ENCODE peak calls at places on chromosomes 3 and 15, in ten cellular contexts. I, P, D, R, Y, U, C, Z, V and A are unnamed samples.

GRCh38 chr3:143786229-143787199 is 61.8 kb downstream of the SLC9A9 start:
- DNase-seq in P (no peak), U (no peak), V (no peak), R (peak), C (peak), Z (peak), D (no peak), I (no peak), Y (no peak), A (no peak)

GRCh38 chr15:56930663-56931313 is 12.3 kb downstream of the TCF12 start:
- DNase-seq in C (no peak), V (no peak), D (no peak), U (no peak), I (no peak), Z (no peak), Y (no peak), R (no peak), P (no peak), A (no peak)

GRCh38 chr3:172259726-172260248 is 188.5 kb downstream of the GHSR start:
- DNase-seq in P (no peak), Y (no peak), R (no peak), Z (no peak), C (no peak), U (no peak), D (no peak), I (no peak), V (no peak), A (no peak)

GRCh38 chr3:194856296-194856695 is 170.6 kb downstream of the FAM43A start:
- DNase-seq in R (no peak), Y (no peak), V (no peak), D (no peak), P (no peak), Z (no peak), C (no peak), I (no peak), U (no peak), A (no peak)

GRCh38 chr3:144036498-144036897 is 64.9 kb downstream of the DIPK2A start:
- DNase-seq in I (no peak), Z (no peak), V (no peak), Y (no peak), D (no peak), R (no peak), U (no peak), P (no peak), C (no peak), A (no peak)

GRCh38 chr3:136624894-136625815 is 127.0 kb downstream of the STAG1 start:
- DNase-seq in U (peak), C (peak), V (peak), P (no peak), Y (no peak), R (no peak), D (no peak), Z (no peak), I (no peak), A (no peak)

GRCh38 chr3:170953229-170953628 is 44.8 kb upstream of the EIF5A2 start:
- DNase-seq in U (no peak), C (no peak), I (no peak), Z (no peak), V (no peak), P (no peak), R (no peak), D (no peak), Y (no peak), A (no peak)

GRCh38 chr15:100171411-100171810 is 170.4 kb downstream of the ADAMTS17 start:
- DNase-seq in P (no peak), R (no peak), I (no peak), Z (no peak), C (no peak), D (no peak), Y (no peak), V (no peak), U (no peak), A (no peak)

GRCh38 chr15:82571722-82572222 is 31.5 kb upstream of the RPS17 start:
- DNase-seq in Z (peak), V (peak), C (peak), R (peak), Y (no peak), U (peak), P (no peak), I (peak), D (peak), A (peak)

GRCh38 chr3:25272090-25272489 is 156.0 kb upstream of the RARB start:
- DNase-seq in Y (no peak), R (no peak), I (no peak), V (no peak), P (no peak), Z (no peak), C (no peak), D (no peak), U (no peak), A (no peak)

GRCh38 chr3:159654183-159655134 is 334.2 kb upstream of the IL12A start:
- DNase-seq in Y (no peak), C (peak), V (no peak), I (no peak), R (no peak), P (no peak), Z (no peak), D (no peak), U (no peak), A (no peak)

GRCh38 chr3:156689589-156689988 is 15.2 kb downstream of the TIPARP start:
- DNase-seq in Y (no peak), Z (no peak), C (no peak), U (no peak), V (no peak), D (no peak), R (no peak), P (no peak), I (no peak), A (no peak)

GRCh38 chr15:54082836-54083492 is 104.7 kb downstream of the UNC13C start:
- DNase-seq in P (no peak), C (no peak), R (no peak), D (peak), Z (no peak), U (peak), Y (peak), I (no peak), V (no peak), A (peak)

GRCh38 chr3:13887746-13888300 is 8.0 kb upstream of the WNT7A start:
- DNase-seq in P (no peak), I (no peak), R (peak), Z (no peak), Y (no peak), V (no peak), U (no peak), C (no peak), D (no peak), A (no peak)

GRCh38 chr3:112463250-112463649 is 36.0 kb downstream of the BTLA start:
- DNase-seq in P (peak), Z (no peak), D (no peak), U (no peak), Y (no peak), R (no peak), C (no peak), I (no peak), V (no peak), A (no peak)

GRCh38 chr3:165254812-165255211 is 58.6 kb upstream of the SLITRK3 start:
- DNase-seq in V (no peak), Z (no peak), Y (no peak), D (no peak), U (no peak), I (no peak), P (no peak), C (peak), R (no peak), A (no peak)

GRCh38 chr3:128270559-128271492 is 117.5 kb downstream of the EEFSEC start:
- DNase-seq in C (no peak), R (no peak), D (peak), I (no peak), Y (no peak), V (no peak), U (no peak), Z (no peak), P (no peak), A (no peak)

GRCh38 chr15:87557871-87558270 is 698.7 kb downstream of the NTRK3 start:
- DNase-seq in Y (no peak), R (no peak), U (no peak), Z (no peak), P (no peak), D (no peak), I (no peak), C (peak), V (no peak), A (no peak)

GRCh38 chr15:24746094-24746493 is 70.5 kb downstream of the NPAP1 start:
- DNase-seq in U (no peak), I (no peak), Y (no peak), Z (no peak), C (no peak), P (no peak), R (no peak), V (no peak), D (no peak), A (no peak)

GRCh38 chr3:120745466-120745865 is 2.9 kb downstream of the GTF2E1 start:
- DNase-seq in V (no peak), I (no peak), U (no peak), C (no peak), D (no peak), P (no peak), Z (no peak), Y (no peak), R (no peak), A (no peak)

GRCh38 chr3:141239551-141240281 is 8.1 kb downstream of the PXYLP1 start:
- DNase-seq in P (no peak), C (no peak), V (no peak), R (no peak), Z (no peak), U (no peak), I (no peak), D (no peak), Y (no peak), A (no peak)

GRCh38 chr3:45043715-45044299 is 17.7 kb downstream of the CLEC3B start:
- DNase-seq in V (no peak), Z (no peak), I (no peak), D (no peak), U (no peak), R (no peak), P (no peak), C (peak), Y (no peak), A (no peak)
- TF ChIP-seq CTCF in V (no peak), Z (no peak), I (peak), D (no peak), U (no peak), R (no peak), P (no peak), C (peak), Y (no peak), A (no peak)

GRCh38 chr3:67357610-67358458 is 296.6 kb downstream of the SUCLG2 start:
- DNase-seq in V (no peak), R (no peak), Z (no peak), D (peak), P (no peak), I (no peak), C (peak), Y (no peak), U (peak), A (peak)
- TF ChIP-seq CTCF in V (peak), R (no peak), Z (no peak), D (no peak), P (peak), I (peak), C (peak), Y (peak), U (no peak), A (peak)

GRCh38 chr3:107757140-107757539 is 234.4 kb downstream of the BBX start:
- DNase-seq in R (no peak), Z (no peak), Y (no peak), I (no peak), C (no peak), V (no peak), U (no peak), P (no peak), D (no peak), A (no peak)
- TF ChIP-seq CTCF in R (no peak), Z (no peak), Y (no peak), I (no peak), C (no peak), V (no peak), U (no peak), P (no peak), D (no peak), A (no peak)

DNA sequence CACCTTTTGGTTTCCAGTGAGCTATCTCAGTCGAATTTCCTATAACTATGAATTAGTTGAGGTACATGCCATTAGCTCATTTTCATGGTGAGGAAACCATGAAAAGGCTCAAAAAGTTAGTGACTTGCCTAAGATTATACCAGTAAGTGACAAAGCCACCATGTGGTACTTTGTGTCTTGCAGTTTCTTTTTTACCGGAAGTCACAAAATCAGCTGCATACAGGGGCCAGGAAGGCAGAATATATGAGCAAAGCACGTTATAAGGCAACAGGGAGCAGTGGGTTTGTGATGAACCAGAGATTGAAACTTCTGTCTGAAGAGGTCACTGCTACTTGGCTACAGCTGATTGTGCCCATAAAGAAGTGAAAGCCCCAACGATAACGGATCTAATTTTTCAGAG is 50.3 kb downstream of the CMTM8 start:
- DNase-seq in P (no peak), Y (no peak), V (no peak), D (no peak), Z (no peak), I (no peak), R (no peak), C (no peak), U (no peak), A (no peak)
- TF ChIP-seq CTCF in P (no peak), Y (no peak), V (no peak), D (no peak), Z (no peak), I (no peak), R (no peak), C (no peak), U (no peak), A (no peak)

GRCh38 chr3:71254251-71254650 is 329.3 kb downstream of the FOXP1 start:
- DNase-seq in V (no peak), Y (no peak), Z (no peak), P (no peak), R (no peak), I (no peak), U (peak), D (no peak), C (peak), A (no peak)

GRCh38 chr3:71253169-71253568 is 330.4 kb downstream of the FOXP1 start:
- DNase-seq in R (no peak), D (no peak), U (no peak), Y (no peak), V (no peak), C (no peak), P (no peak), Z (no peak), I (no peak), A (no peak)

GRCh38 chr3:71250026-71250425 is 333.5 kb downstream of the FOXP1 start:
- DNase-seq in Z (no peak), I (no peak), V (no peak), Y (no peak), D (no peak), C (no peak), P (no peak), R (no peak), U (no peak), A (no peak)

GRCh38 chr3:71252466-71252865 is 331.1 kb downstream of the FOXP1 start:
- DNase-seq in Y (no peak), D (no peak), Z (no peak), R (no peak), P (no peak), V (no peak), I (no peak), U (peak), C (peak), A (no peak)

DNA sequence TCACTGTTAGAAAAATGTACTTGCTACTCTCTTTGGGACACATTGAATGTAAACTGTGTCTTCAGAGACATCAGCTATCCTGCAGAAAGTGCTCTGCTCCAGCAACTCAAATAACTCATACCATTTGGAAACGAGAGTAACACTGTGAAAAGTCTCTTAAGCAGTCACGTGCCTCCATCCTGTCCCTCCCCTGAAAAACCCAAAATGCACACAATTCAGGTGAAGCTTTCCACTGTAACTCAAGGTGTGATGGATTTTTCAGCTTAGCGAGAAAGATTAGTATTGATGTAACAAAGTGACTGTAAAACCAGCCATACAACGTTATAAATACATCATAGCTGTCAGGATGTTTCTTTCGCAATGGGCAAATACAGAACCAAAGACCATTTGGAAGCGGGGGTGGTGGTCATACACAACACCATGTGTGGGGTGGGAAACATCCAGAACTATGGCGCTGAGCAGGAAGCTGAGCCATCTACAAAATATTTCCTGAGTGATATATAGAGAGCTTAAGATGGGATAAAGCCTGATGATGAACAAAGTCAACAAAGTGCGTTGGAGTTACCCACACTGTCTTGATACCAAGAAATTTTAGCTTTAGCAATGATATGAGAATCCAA is 332.3 kb downstream of the FOXP1 start:
- DNase-seq in R (no peak), D (no peak), V (no peak), U (no peak), Z (no peak), C (peak), Y (no peak), P (no peak), I (peak), A (no peak)
- TF ChIP-seq CTCF in R (no peak), D (no peak), V (no peak), U (no peak), Z (no peak), C (no peak), Y (no peak), P (no peak), I (no peak), A (no peak)

GRCh38 chr3:24088782-24089181 is 143.7 kb downstream of the NR1D2 start:
- DNase-seq in Y (no peak), P (no peak), I (peak), C (no peak), Z (no peak), V (no peak), D (no peak), R (no peak), U (no peak), A (no peak)
- TF ChIP-seq CTCF in Y (peak), P (peak), I (peak), C (peak), Z (no peak), V (no peak), D (peak), R (no peak), U (peak), A (no peak)

DNA sequence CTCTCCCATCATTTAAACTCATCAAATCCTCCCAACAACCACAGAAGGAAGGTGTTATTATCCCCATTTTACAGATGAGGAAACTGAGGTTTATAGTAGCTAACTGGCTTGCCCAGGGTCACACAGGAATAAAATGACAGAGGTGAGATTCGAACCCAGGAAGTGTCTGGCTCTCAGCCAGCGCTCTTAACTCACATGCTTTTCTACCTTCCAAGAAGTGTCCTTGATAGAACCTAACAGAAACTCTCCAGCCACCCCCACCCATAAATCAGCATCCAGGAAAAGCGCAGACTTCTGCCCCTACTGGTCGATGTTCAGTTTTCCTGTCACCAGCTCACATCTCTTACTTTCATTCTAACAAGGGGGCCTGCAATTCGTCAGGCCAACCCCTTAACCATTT is 51.7 kb downstream of the SPATA12 start:
- DNase-seq in V (no peak), D (peak), C (no peak), P (no peak), R (no peak), Y (no peak), U (no peak), Z (no peak), I (no peak), A (peak)
- TF ChIP-seq CTCF in V (no peak), D (no peak), C (peak), P (peak), R (no peak), Y (peak), U (no peak), Z (no peak), I (peak), A (peak)

GRCh38 chr3:151426337-151426648 is 34.6 kb downstream of the IGSF10 start:
- DNase-seq in Y (no peak), C (no peak), P (peak), Z (no peak), V (no peak), I (no peak), D (no peak), U (no peak), R (no peak), A (no peak)
- TF ChIP-seq CTCF in Y (peak), C (no peak), P (no peak), Z (no peak), V (no peak), I (no peak), D (no peak), U (no peak), R (no peak), A (no peak)

DNA sequence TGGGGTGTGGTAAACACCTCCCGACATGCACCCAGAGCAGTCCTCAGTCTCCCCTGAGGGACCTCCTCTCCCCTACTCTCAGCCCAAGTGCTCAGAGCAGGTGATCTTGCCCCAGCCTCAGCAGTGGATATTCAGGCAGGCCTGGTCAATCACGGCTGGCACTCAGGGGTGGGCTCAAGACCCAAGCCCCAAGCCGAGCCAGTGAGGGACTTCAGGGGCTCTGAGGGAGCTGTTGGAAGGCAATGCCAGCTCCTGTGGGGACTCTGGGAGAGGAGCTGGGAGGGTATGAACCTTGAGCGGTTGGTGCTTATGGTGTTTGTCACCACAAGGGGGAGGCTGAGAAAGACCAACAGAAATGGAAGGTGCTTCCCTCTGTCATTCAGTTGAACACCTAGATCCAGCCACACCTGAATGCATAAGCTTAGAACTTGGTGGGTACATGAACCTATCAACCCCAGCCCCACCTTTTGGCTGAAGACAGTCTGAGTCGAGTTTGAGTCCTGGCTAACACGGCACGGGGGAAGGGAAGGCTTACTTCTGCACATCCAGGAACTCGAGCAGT is 19.4 kb downstream of the ALS2CL start:
- DNase-seq in D (peak), P (no peak), R (no peak), Y (no peak), Z (peak), V (no peak), U (no peak), I (no peak), C (no peak), A (no peak)
- TF ChIP-seq CTCF in D (no peak), P (peak), R (no peak), Y (no peak), Z (no peak), V (no peak), U (no peak), I (peak), C (peak), A (peak)

GRCh38 chr15:71125831-71126453 is 10.7 kb downstream of the THSD4 start:
- DNase-seq in R (no peak), Z (no peak), D (peak), C (no peak), P (no peak), U (no peak), I (no peak), V (no peak), Y (no peak), A (no peak)
- TF ChIP-seq CTCF in R (no peak), Z (peak), D (peak), C (peak), P (peak), U (no peak), I (peak), V (no peak), Y (peak), A (peak)